ENCODE peak calls at places on chromosomes 1 and 21, in nine cellular contexts. One of them, this sample, is unnamed.
A peak's percentile ranks its signal among the peaks of the same experiment; 100 is the strongest.

GRCh38 chr1:109624215-109625010 is 4.8 kb downstream of the AMPD2 start:
- DNase-seq in GM12865: peak; percentile 50
- DNase-seq in HFF-Myc: no peak
- DNase-seq in Caki2: no peak
- DNase-seq in stimulated activated CD4-positive, alpha-beta T cell treated with anti-CD3 and anti-CD28 coated beads, TNF-alpha, amount 100 ng/mL, for 4 hours: no peak
- DNase-seq in Right ventricle myocardium superior: no peak
- DNase-seq in dorsolateral prefrontal cortex: no peak
- DNase-seq in iris pigment epithelial cell: no peak
- DNase-seq in left ventricle myocardium inferior: no peak
- DNase-seq in this sample: no peak

GRCh38 chr1:154495496-154496273 is 6.3 kb upstream of the TDRD10 start:
- DNase-seq in GM12865: no peak
- DNase-seq in stimulated activated CD4-positive, alpha-beta T cell treated with anti-CD3 and anti-CD28 coated beads, TNF-alpha, amount 100 ng/mL, for 4 hours: no peak
- DNase-seq in iris pigment epithelial cell: no peak
- DNase-seq in left ventricle myocardium inferior: no peak
- DNase-seq in Caki2: no peak
- DNase-seq in Right ventricle myocardium superior: no peak
- DNase-seq in HFF-Myc: no peak
- DNase-seq in dorsolateral prefrontal cortex: no peak
- DNase-seq in this sample: no peak

GRCh38 chr1:119449964-119450363 is 35.0 kb downstream of the HSD3B2 start:
- DNase-seq in dorsolateral prefrontal cortex: no peak
- DNase-seq in HFF-Myc: no peak
- DNase-seq in Caki2: no peak
- DNase-seq in left ventricle myocardium inferior: no peak
- DNase-seq in stimulated activated CD4-positive, alpha-beta T cell treated with anti-CD3 and anti-CD28 coated beads, TNF-alpha, amount 100 ng/mL, for 4 hours: no peak
- DNase-seq in GM12865: peak; percentile 8
- DNase-seq in Right ventricle myocardium superior: no peak
- DNase-seq in iris pigment epithelial cell: no peak
- DNase-seq in this sample: no peak

GRCh38 chr1:220527279-220528048 is 472 bp upstream of the MARK1 start:
- DNase-seq in iris pigment epithelial cell: no peak
- DNase-seq in left ventricle myocardium inferior: peak; percentile 48
- DNase-seq in Right ventricle myocardium superior: peak; percentile 61
- DNase-seq in Caki2: no peak
- DNase-seq in HFF-Myc: no peak
- DNase-seq in GM12865: peak; percentile 64
- DNase-seq in dorsolateral prefrontal cortex: peak; percentile 74
- DNase-seq in stimulated activated CD4-positive, alpha-beta T cell treated with anti-CD3 and anti-CD28 coated beads, TNF-alpha, amount 100 ng/mL, for 4 hours: no peak
- DNase-seq in this sample: peak; percentile 63

GRCh38 chr1:220689696-220690095 is 467 bp upstream of the C1orf115 start:
- DNase-seq in GM12865: no peak
- DNase-seq in iris pigment epithelial cell: no peak
- DNase-seq in Right ventricle myocardium superior: no peak
- DNase-seq in Caki2: no peak
- DNase-seq in dorsolateral prefrontal cortex: no peak
- DNase-seq in HFF-Myc: no peak
- DNase-seq in stimulated activated CD4-positive, alpha-beta T cell treated with anti-CD3 and anti-CD28 coated beads, TNF-alpha, amount 100 ng/mL, for 4 hours: no peak
- DNase-seq in left ventricle myocardium inferior: no peak
- DNase-seq in this sample: no peak

GRCh38 chr1:96306809-96307208 is 414.8 kb upstream of the PTBP2 start:
- DNase-seq in Caki2: no peak
- DNase-seq in dorsolateral prefrontal cortex: no peak
- DNase-seq in HFF-Myc: no peak
- DNase-seq in stimulated activated CD4-positive, alpha-beta T cell treated with anti-CD3 and anti-CD28 coated beads, TNF-alpha, amount 100 ng/mL, for 4 hours: no peak
- DNase-seq in GM12865: no peak
- DNase-seq in Right ventricle myocardium superior: no peak
- DNase-seq in iris pigment epithelial cell: peak; percentile 79
- DNase-seq in left ventricle myocardium inferior: no peak
- DNase-seq in this sample: no peak

GRCh38 chr21:42193131-42193671 is 25.7 kb upstream of the ABCG1 start:
- DNase-seq in Caki2: no peak
- DNase-seq in left ventricle myocardium inferior: no peak
- DNase-seq in HFF-Myc: no peak
- DNase-seq in Right ventricle myocardium superior: no peak
- DNase-seq in dorsolateral prefrontal cortex: no peak
- DNase-seq in GM12865: no peak
- DNase-seq in stimulated activated CD4-positive, alpha-beta T cell treated with anti-CD3 and anti-CD28 coated beads, TNF-alpha, amount 100 ng/mL, for 4 hours: no peak
- DNase-seq in iris pigment epithelial cell: peak; percentile 58
- DNase-seq in this sample: no peak

GRCh38 chr1:3345792-3346191 is 108.7 kb upstream of the ARHGEF16 start:
- DNase-seq in Right ventricle myocardium superior: no peak
- DNase-seq in HFF-Myc: no peak
- DNase-seq in GM12865: no peak
- DNase-seq in dorsolateral prefrontal cortex: no peak
- DNase-seq in stimulated activated CD4-positive, alpha-beta T cell treated with anti-CD3 and anti-CD28 coated beads, TNF-alpha, amount 100 ng/mL, for 4 hours: no peak
- DNase-seq in Caki2: no peak
- DNase-seq in iris pigment epithelial cell: no peak
- DNase-seq in left ventricle myocardium inferior: no peak
- DNase-seq in this sample: no peak

GRCh38 chr1:100347009-100347966 is 5.0 kb upstream of the CDC14A start:
- DNase-seq in stimulated activated CD4-positive, alpha-beta T cell treated with anti-CD3 and anti-CD28 coated beads, TNF-alpha, amount 100 ng/mL, for 4 hours: no peak
- DNase-seq in GM12865: no peak
- DNase-seq in iris pigment epithelial cell: peak; percentile 53
- DNase-seq in dorsolateral prefrontal cortex: no peak
- DNase-seq in Right ventricle myocardium superior: no peak
- DNase-seq in left ventricle myocardium inferior: no peak
- DNase-seq in HFF-Myc: no peak
- DNase-seq in Caki2: no peak
- DNase-seq in this sample: no peak